ENCODE peak calls at places on chromosomes 13 and 19, in five cellular contexts. E is mammary epithelial cell, W is psoas muscle, N is Peyer's patch, M is stomach. S is an unnamed sample.

GRCh38 chr19:57637379-57637778 is 4.4 kb downstream of the ZNF211 start:
- DNase-seq in N (no peak), W (no peak), E (no peak), M (no peak), S (no peak)

GRCh38 chr13:110269509-110270185 is 37.3 kb downstream of the COL4A1 start:
- DNase-seq in E (no peak), N (peak), W (no peak), M (no peak), S (no peak)

GRCh38 chr13:44921931-44922758 is 67.1 kb downstream of the NUFIP1 start:
- DNase-seq in E (peak), W (peak), N (no peak), M (peak), S (peak)

GRCh38 chr13:28411859-28412353 is 83.0 kb downstream of the FLT1 start:
- DNase-seq in E (no peak), N (no peak), M (no peak), W (no peak), S (no peak)

GRCh38 chr19:46849610-46850009 is 1.0 kb downstream of the AP2S1 start:
- DNase-seq in W (no peak), E (no peak), N (peak), M (no peak), S (no peak)

GRCh38 chr13:76696370-76696769 is 189.8 kb downstream of the KCTD12 start:
- DNase-seq in M (no peak), E (no peak), W (no peak), N (no peak), S (peak)

GRCh38 chr19:19740755-19741154 is 7.8 kb upstream of the ZNF14 start:
- DNase-seq in E (no peak), N (no peak), W (no peak), M (no peak), S (no peak)

GRCh38 chr13:46896346-46897138 is at the start of gene HTR2A:
- DNase-seq in M (peak), W (peak), E (peak), N (peak), S (peak)

GRCh38 chr19:17302391-17303166 is 646 bp downstream of the ABHD8 start:
- DNase-seq in W (peak), E (no peak), N (no peak), M (no peak), S (no peak)

GRCh38 chr13:78977311-78977710 is 318.4 kb upstream of the OBI1 start:
- DNase-seq in M (no peak), W (no peak), E (no peak), N (no peak), S (no peak)

GRCh38 chr13:46913757-46914156 is 16.9 kb upstream of the HTR2A start:
- DNase-seq in N (no peak), E (no peak), M (no peak), W (no peak), S (no peak)

GRCh38 chr19:41807176-41807575 is 10.8 kb downstream of the CEACAM3 start:
- DNase-seq in W (no peak), M (no peak), E (no peak), N (no peak), S (no peak)

GRCh38 chr13:101661839-101662238 is 209.4 kb downstream of the ITGBL1 start:
- DNase-seq in W (no peak), E (no peak), M (no peak), N (no peak), S (no peak)

GRCh38 chr19:46824887-46825730 is 25.5 kb downstream of the AP2S1 start:
- DNase-seq in M (no peak), W (no peak), N (no peak), E (no peak), S (peak)

GRCh38 chr13:49443327-49443688 is 556 bp downstream of the CAB39L start:
- DNase-seq in M (no peak), E (no peak), N (no peak), W (no peak), S (peak)

GRCh38 chr19:57171551-57172081 is 4.3 kb upstream of the DUXA start:
- DNase-seq in N (no peak), W (no peak), E (peak), M (no peak), S (peak)

GRCh38 chr19:40947573-40947972 is 43.5 kb upstream of the CYP2B6 start:
- DNase-seq in W (no peak), N (no peak), E (no peak), M (no peak), S (no peak)

GRCh38 chr13:57629821-57630235 is 1.7 kb upstream of the PCDH17 start:
- DNase-seq in W (peak), M (peak), N (peak), E (no peak), S (peak)

GRCh38 chr19:32363175-32363574 is 17.8 kb downstream of the ZNF507 start:
- DNase-seq in W (no peak), N (no peak), M (no peak), E (peak), S (peak)

GRCh38 chr13:59490651-59491050 is 673.1 kb downstream of the DIAPH3 start:
- DNase-seq in N (no peak), E (no peak), M (no peak), W (no peak), S (no peak)

GRCh38 chr19:27744926-27745844 is 1467.8 kb downstream of the UQCRFS1 start:
- DNase-seq in E (no peak), W (no peak), N (peak), M (peak), S (peak)

GRCh38 chr13:106098778-106099177 is 436.7 kb downstream of the EFNB2 start:
- DNase-seq in M (no peak), E (no peak), W (no peak), N (no peak), S (no peak)

GRCh38 chr13:106095406-106095805 is 440.1 kb downstream of the EFNB2 start:
- DNase-seq in W (no peak), N (no peak), M (no peak), E (no peak), S (no peak)

GRCh38 chr13:106099765-106100164 is 435.7 kb downstream of the EFNB2 start:
- DNase-seq in N (peak), M (no peak), E (no peak), W (no peak), S (no peak)

GRCh38 chr13:106096661-106097092 is 438.8 kb downstream of the EFNB2 start:
- DNase-seq in M (no peak), N (no peak), E (peak), W (no peak), S (no peak)

GRCh38 chr13:106095919-106096318 is 439.5 kb downstream of the EFNB2 start:
- DNase-seq in N (no peak), M (no peak), E (no peak), W (no peak), S (no peak)
- H3K4me3 ChIP-seq in N (no peak), M (no peak), E (no peak), W (no peak), S (no peak)

GRCh38 chr13:39406688-39407087 is 196.3 kb downstream of the LHFPL6 start:
- DNase-seq in M (no peak), E (peak), N (no peak), W (no peak), S (no peak)
- TF ChIP-seq CTCF in M (no peak), E (peak), N (no peak), W (no peak), S (no peak)

GRCh38 chr19:33431986-33432385 is 58.5 kb downstream of the CEBPG start:
- DNase-seq in W (no peak), M (no peak), N (no peak), E (no peak), S (no peak)

GRCh38 chr19:33428627-33429013 is 55.1 kb downstream of the CEBPG start:
- DNase-seq in E (no peak), M (no peak), W (peak), N (no peak), S (no peak)

GRCh38 chr19:33427801-33428626 is 54.5 kb downstream of the CEBPG start:
- DNase-seq in E (no peak), M (no peak), W (peak), N (no peak), S (no peak)

GRCh38 chr19:33430674-33431277 is 57.3 kb downstream of the CEBPG start:
- DNase-seq in M (peak), W (peak), N (peak), E (peak), S (peak)

GRCh38 chr19:33429891-33430673 is 56.6 kb downstream of the CEBPG start:
- DNase-seq in E (no peak), M (no peak), W (peak), N (no peak), S (no peak)
- H3K4me3 ChIP-seq in E (no peak), M (no peak), W (no peak), N (no peak), S (no peak)

DNA sequence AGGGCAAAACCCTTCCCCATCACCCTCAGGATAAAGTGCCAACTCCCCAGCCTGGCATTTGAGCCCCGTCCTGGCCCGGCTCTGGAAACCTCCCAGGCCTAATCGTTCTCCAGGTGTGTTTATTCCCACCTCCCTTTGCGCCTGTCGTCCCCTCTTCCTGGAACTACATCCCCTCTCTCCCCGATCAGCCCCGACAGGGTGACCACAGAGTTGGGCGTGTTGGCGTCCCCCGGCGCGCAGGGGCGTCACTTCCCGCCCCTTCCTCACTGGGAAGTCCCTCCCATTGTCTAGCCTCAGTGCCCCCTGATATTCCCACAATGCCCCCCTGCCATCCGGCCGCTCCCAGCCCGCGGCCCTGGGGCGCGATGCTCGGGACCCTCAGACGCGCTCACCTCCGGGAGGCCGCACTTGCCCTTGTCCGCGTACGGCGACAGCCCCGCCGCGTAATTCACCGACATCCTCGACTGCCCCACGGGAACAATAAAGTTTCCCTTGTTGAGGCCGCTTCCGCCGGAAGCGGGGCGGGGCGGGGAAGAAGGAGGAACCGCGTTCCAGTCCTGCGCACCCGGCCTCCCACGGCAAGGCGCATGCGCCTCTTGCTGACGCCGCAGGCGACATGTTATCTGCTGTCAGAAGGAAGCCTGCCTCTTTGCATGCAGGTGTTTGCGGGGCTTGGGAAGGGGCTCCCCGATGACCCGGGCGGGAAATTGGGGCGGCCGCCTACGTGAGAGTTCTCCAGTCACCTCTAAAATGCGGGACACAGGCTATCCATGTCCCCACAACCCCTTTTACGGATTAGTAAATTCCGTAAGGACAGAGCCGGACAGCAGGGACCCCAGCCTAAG is at the start of the genes ANKRD24 and SIRT6:
- DNase-seq in E (peak), M (peak), N (peak), W (peak), S (peak)
- TF ChIP-seq CTCF in E (no peak), M (no peak), N (no peak), W (no peak), S (no peak)

DNA sequence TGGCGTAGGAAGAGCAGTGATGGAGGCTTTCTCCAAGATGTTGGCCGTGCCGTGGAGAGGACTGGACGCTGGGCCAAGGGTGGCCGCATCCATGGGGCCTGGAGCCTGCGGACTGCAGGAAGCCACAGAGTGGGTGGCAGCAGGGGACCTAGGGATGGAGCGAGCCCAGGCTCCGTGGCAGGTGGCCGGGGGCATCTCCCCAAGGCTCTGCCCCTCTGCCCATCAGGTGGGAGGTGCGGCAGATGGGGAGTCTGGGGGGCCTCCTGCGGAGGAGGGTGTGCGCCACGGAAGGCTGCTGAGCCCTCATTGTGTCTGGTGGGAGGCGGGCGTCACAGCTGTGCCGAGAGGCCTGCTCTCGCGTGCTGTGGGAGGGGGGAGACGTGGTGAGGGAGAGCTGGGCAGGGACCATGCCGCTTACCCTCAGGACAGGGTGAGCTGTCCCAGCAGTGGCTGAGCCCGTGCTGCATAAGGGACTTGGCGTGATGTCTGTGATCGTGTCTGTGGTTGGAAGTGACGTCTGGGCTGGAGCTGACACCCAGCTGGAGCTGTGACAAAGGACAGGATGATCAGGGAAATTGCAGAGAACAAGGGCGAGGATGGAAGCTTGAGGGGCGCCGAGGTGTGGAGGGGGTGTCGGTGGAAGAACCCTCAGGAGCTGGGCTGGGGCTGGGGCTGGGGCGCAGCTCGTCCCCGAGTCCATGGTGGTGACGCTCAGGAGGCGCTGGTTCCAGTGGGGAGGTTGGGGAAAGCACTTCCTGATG is 13.4 kb downstream of the MCF2L start:
- DNase-seq in M (no peak), N (no peak), W (no peak), E (no peak), S (no peak)
- H3K4me3 ChIP-seq in M (no peak), N (no peak), W (peak), E (no peak), S (no peak)

DNA sequence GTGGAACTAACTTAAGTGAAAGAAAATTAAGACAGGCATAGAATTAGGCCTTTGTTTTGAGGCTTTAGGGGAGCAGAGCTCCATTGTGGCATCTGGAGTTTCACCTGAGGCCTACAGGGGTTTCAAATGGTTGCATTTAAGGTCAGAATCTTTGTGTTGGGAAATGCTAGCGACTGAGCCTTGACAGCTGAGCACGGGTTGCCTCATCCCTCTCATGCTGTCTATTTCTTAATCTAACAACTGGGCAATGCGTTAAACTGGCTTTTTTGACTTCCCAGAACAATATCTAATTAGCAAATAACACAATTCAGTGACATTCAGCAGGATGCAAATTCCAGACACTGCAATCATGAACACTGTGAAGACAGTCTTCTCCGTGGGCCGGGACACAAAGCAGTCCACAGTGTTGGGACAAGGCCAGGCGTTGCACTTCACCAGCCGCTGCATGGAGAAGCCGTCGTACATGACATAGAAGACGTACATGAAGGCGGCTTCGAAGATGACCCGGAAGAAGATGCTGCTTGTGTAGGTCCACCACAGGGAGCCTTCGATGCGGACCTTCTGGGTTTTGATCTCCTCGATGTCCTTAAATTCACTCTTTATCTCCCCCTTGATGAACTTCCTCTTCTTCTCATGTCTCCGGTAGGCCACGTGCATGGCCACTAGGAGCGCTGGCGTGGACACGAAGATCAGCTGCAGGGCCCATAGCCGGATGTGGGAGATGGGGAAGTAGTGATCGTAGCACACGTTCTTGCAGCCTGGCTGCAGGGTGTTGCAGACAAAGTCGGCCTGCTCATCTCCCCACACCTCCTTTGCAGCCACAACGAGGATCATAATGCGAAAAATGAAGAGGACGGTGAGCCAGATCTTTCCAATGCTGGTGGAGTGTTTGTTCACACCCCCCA is 3.8 kb downstream of the GJB2 start:
- DNase-seq in E (no peak), W (no peak), M (no peak), N (no peak), S (no peak)
- TF ChIP-seq CTCF in E (no peak), W (no peak), M (no peak), N (no peak), S (no peak)

GRCh38 chr13:26074706-26075105 is 22.9 kb upstream of the SHISA2 start:
- DNase-seq in M (no peak), N (no peak), E (peak), W (no peak), S (peak)
- H3K4me3 ChIP-seq in M (no peak), N (no peak), E (peak), W (no peak), S (no peak)

DNA sequence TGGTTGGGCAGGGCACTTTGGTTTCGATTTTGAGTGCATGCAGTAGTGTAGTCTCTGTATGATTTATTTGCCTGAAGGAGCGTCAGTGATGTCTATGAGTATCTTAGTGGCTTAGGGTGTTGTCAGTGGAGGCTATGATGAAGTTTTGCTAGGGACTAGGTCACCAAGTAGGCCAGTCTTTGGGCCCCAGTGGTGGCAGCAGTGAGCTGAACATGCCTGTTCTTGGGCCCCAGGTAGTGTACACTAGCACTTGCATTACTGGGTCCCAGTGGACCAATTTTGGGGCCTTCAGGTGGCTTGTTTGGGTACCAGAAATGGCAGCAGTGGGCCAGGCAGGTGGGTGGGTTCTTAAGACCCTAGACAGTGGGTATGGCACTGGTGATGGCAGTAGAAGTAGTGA is 598.7 kb upstream of the SPRY2 start:
- DNase-seq in M (no peak), W (no peak), N (no peak), E (no peak), S (no peak)
- TF ChIP-seq CTCF in M (no peak), W (no peak), N (no peak), E (no peak), S (no peak)

GRCh38 chr13:109140777-109141354 is 511.5 kb downstream of the MYO16 start:
- DNase-seq in N (no peak), W (no peak), M (no peak), E (no peak), S (no peak)
- H3K4me3 ChIP-seq in N (no peak), W (peak), M (peak), E (no peak), S (peak)

S was measured in AG10803.